ENCODE peak calls at places on chromosomes 12 and 14, in eight cellular contexts. D is left ventricle myocardium inferior, V is neural progenitor cell, J is upper lobe of right lung, Z is GM23338, M is aorta, O is thoracic aorta, Y is psoas muscle. N is an unnamed sample. For H3K36me3, the result is how much of the 10 kb centered on the place peaks cover.

GRCh38 chr12:52181757-52182156 is 10.1 kb downstream of the KRT80 start:
- DNase-seq in J (no peak), D (no peak), O (no peak), Y (no peak), V (peak), Z (peak), M (no peak), N (no peak)

GRCh38 chr14:101083564-101084435 is 180.3 kb upstream of the RTL1 start:
- DNase-seq in Z (peak), J (peak), V (peak), O (no peak), Y (no peak), M (no peak), D (no peak), N (peak)

GRCh38 chr12:110762891-110763290 is 20.2 kb upstream of the PPP1CC start:
- DNase-seq in Z (no peak), V (no peak), Y (no peak), J (no peak), O (no peak), D (no peak), M (no peak), N (no peak)

GRCh38 chr12:46553266-46553665 is 180.7 kb upstream of the SLC38A2 start:
- DNase-seq in D (no peak), V (no peak), M (no peak), Z (no peak), J (no peak), O (no peak), Y (no peak), N (no peak)

GRCh38 chr14:70804556-70805162 is 4.7 kb downstream of the MAP3K9 start:
- DNase-seq in O (no peak), V (no peak), M (no peak), Z (peak), Y (no peak), J (no peak), D (no peak), N (no peak)

GRCh38 chr12:27999521-27999920 is 27.0 kb upstream of the PTHLH start:
- DNase-seq in Z (no peak), Y (no peak), O (no peak), D (no peak), V (no peak), J (no peak), M (no peak), N (no peak)

GRCh38 chr12:124567673-124568373 is 411 bp upstream of the NCOR2 start:
- DNase-seq in O (peak), Y (peak), J (peak), Z (peak), M (peak), D (peak), V (no peak), N (peak)

GRCh38 chr12:55729592-55730446 is 1.0 kb upstream of the CD63 start:
- DNase-seq in Y (peak), D (peak), M (peak), Z (peak), V (peak), J (peak), O (peak), N (peak)

GRCh38 chr12:78719721-78720120 is 144.9 kb upstream of the SYT1 start:
- DNase-seq in Y (no peak), Z (no peak), V (no peak), M (no peak), D (no peak), O (no peak), J (no peak), N (no peak)

GRCh38 chr12:54941659-54942058 is 42.9 kb downstream of the TESPA1 start:
- DNase-seq in O (no peak), Z (no peak), V (peak), M (no peak), D (no peak), J (no peak), Y (no peak), N (no peak)

GRCh38 chr12:92945659-92946220 is 16.6 kb upstream of the EEA1 start:
- DNase-seq in M (no peak), D (no peak), V (no peak), J (no peak), Z (no peak), Y (no peak), O (no peak), N (no peak)

GRCh38 chr14:22814945-22815713 is at the start of gene SLC7A7:
- DNase-seq in Z (peak), J (peak), Y (no peak), M (no peak), D (no peak), V (no peak), O (no peak), N (peak)

GRCh38 chr14:61603736-61604135 is 91.6 kb upstream of the HIF1A start:
- DNase-seq in J (no peak), Y (no peak), V (no peak), D (no peak), O (no peak), Z (no peak), M (no peak), N (no peak)

GRCh38 chr14:85235868-85236267 is 294.1 kb upstream of the FLRT2 start:
- DNase-seq in Y (no peak), D (no peak), M (no peak), O (no peak), J (no peak), V (no peak), Z (no peak), N (no peak)

GRCh38 chr14:89372156-89372555 is 44.9 kb downstream of the FOXN3 start:
- DNase-seq in D (no peak), V (no peak), J (no peak), Z (no peak), M (no peak), Y (no peak), O (no peak), N (no peak)
- H3K27ac ChIP-seq in D (no peak), V (no peak), J (no peak), Z (no peak), M (no peak), Y (no peak), O (no peak), N (no peak)

GRCh38 chr12:122858591-122859302 is 23.5 kb downstream of the HIP1R start:
- DNase-seq in D (no peak), Z (no peak), M (peak), Y (peak), V (no peak), O (no peak), J (no peak), N (no peak)
- H3K36me3 ChIP-seq in D (under half), Z (under half), M (under half), Y (under half), V (under half), O (half or more), J (under half), N (half or more)

GRCh38 chr12:53279283-53279869 is 11.3 kb downstream of the ESPL1 start:
- DNase-seq in Y (no peak), J (no peak), V (no peak), M (no peak), D (no peak), O (no peak), Z (no peak), N (no peak)
- H3K27ac ChIP-seq in Y (no peak), J (no peak), V (no peak), M (no peak), D (no peak), O (no peak), Z (no peak), N (no peak)

GRCh38 chr12:117178745-117179144 is 11.5 kb downstream of the FBXO21 start:
- DNase-seq in Z (no peak), J (no peak), D (no peak), Y (no peak), V (no peak), O (no peak), M (no peak), N (no peak)
- H3K36me3 ChIP-seq in Z (half or more), J (half or more), D (half or more), Y (under half), V (under half), O (under half), M (under half), N (half or more)

GRCh38 chr14:102203382-102203781 is 63.7 kb downstream of the WDR20 start:
- DNase-seq in V (no peak), J (no peak), M (no peak), Z (no peak), D (no peak), O (no peak), Y (no peak), N (peak)
- H3K27ac ChIP-seq in V (no peak), J (no peak), M (no peak), Z (no peak), D (no peak), O (no peak), Y (no peak), N (no peak)

DNA sequence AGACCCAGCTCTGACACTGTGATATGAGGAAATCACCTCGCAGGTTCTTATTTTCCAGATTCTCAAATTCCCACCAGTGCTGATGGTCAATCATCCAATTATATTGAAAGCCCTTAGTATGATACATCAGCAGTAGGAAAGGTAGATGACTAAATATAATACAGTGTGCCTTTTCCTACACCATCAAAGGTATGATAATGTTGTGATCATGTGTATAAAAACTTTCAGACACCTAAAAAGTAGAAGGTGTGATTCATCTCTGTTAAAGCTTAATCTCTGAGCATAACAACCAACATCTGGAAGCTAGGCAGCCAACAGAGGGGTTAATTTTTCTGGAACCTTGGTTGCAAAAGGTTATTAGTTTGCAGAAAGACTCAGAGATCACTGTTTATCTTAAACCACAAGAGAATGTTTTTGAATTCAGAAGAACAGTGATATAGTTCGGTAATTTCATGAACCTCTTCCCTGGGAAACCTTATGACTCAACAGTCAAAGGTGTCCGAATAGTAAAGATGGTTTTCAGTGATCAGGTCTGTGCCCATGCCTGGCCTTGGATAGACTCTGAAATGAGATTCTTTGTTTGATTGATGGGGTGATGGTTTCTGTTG is 122.5 kb downstream of the ETV6 start:
- DNase-seq in J (no peak), Z (no peak), D (no peak), M (no peak), V (no peak), O (no peak), Y (no peak), N (no peak)
- H3K36me3 ChIP-seq in J (under half), Z (under half), D (under half), M (under half), V (under half), O (under half), Y (under half), N (under half)

N was measured in Peyer's patch.